ENCODE peak calls at places on chromosomes 2 and 18, in seven cellular contexts. I is spleen, R is esophagus muscularis mucosa, L is K562, B is transverse colon, Z is HCT116, V is HepG2. P is an unnamed sample.

GRCh38 chr2:10499275-10499907 is 51.3 kb upstream of the ODC1 start:
- DNase-seq in B (no peak), V (no peak), R (no peak), Z (no peak), I (peak; percentile 25), L (no peak), P (no peak)

GRCh38 chr18:44819944-44820510 is 139.3 kb downstream of the SETBP1 start:
- DNase-seq in Z (no peak), I (no peak), L (no peak), R (no peak), B (no peak), V (no peak), P (no peak)

GRCh38 chr2:40240067-40240466 is 211.8 kb downstream of the SLC8A1 start:
- DNase-seq in B (peak; percentile 61), R (peak; percentile 95), L (no peak), Z (no peak), I (no peak), V (no peak), P (no peak)

GRCh38 chr2:60413069-60413818 is 140.2 kb downstream of the BCL11A start:
- DNase-seq in L (no peak), B (no peak), Z (no peak), I (no peak), R (no peak), V (no peak), P (no peak)

GRCh38 chr18:12904012-12904516 is 20.0 kb upstream of the PTPN2 start:
- DNase-seq in V (no peak), B (no peak), Z (no peak), I (no peak), L (peak; percentile 50), R (no peak), P (no peak)

GRCh38 chr2:239287461-239287860 is 113.4 kb downstream of the HDAC4 start:
- DNase-seq in L (no peak), Z (no peak), I (no peak), R (no peak), V (no peak), B (no peak), P (no peak)

GRCh38 chr2:238727585-238728321 is 120.1 kb upstream of the TWIST2 start:
- DNase-seq in V (no peak), Z (no peak), I (no peak), R (peak; percentile 94), B (no peak), L (no peak), P (no peak)

GRCh38 chr2:12711339-12711738 is 5.4 kb upstream of the TRIB2 start:
- DNase-seq in L (no peak), R (no peak), Z (no peak), V (no peak), I (no peak), B (no peak), P (no peak)

GRCh38 chr2:60499651-60500300 is 53.7 kb downstream of the BCL11A start:
- DNase-seq in B (no peak), V (no peak), L (no peak), I (peak; percentile 72), Z (no peak), R (no peak), P (no peak)

GRCh38 chr2:28462122-28462521 is 33.7 kb upstream of the PLB1 start:
- DNase-seq in R (no peak), I (no peak), Z (no peak), V (no peak), L (no peak), B (no peak), P (no peak)

GRCh38 chr2:49210191-49210590 is 55.9 kb upstream of the FSHR start:
- DNase-seq in V (peak; percentile 55), I (no peak), L (no peak), R (peak; percentile 74), B (no peak), Z (no peak), P (no peak)

GRCh38 chr2:198441246-198441645 is 636.9 kb downstream of the PLCL1 start:
- DNase-seq in B (no peak), R (no peak), Z (no peak), V (no peak), L (no peak), I (no peak), P (no peak)

DNA sequence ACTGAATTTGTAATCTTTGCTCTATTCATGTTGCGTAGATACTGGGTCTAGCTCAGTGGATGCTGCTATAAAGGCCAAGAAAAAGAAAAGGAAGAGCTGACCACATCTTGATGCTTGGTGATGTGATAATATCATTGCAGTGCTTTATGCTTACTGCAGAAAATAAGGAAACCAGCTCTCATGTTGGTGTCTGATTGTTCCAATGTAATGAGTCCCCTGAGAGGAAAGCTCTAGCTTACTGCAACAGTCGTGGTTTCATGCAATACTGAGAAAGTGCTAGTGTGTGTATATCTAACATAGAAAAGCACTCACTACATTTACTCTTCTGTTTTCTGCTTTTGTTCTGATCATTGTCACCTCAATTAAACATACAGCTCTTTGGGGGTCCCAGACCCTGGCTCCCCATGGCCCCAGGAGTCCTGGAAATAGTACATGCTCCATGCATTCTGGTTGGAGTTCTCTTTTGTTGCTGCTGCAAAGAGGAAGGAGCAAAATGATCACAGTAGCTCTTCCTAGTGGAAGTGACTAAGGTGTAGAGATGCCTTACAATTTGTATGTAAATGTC is 338.8 kb downstream of the CYRIA start:
- DNase-seq in I (no peak), V (no peak), Z (no peak), L (no peak), B (no peak), R (peak; percentile 42), P (no peak)
- H3K27me3 ChIP-seq in I (no peaks in the 10 kb centered on the region), V (peaks cover 6% of the 10 kb centered on the region), Z (peaks cover 9% of the 10 kb centered on the region), L (peaks cover 20% of the 10 kb centered on the region), B (no peaks in the 10 kb centered on the region), R (no peaks in the 10 kb centered on the region), P (no peaks in the 10 kb centered on the region)

DNA sequence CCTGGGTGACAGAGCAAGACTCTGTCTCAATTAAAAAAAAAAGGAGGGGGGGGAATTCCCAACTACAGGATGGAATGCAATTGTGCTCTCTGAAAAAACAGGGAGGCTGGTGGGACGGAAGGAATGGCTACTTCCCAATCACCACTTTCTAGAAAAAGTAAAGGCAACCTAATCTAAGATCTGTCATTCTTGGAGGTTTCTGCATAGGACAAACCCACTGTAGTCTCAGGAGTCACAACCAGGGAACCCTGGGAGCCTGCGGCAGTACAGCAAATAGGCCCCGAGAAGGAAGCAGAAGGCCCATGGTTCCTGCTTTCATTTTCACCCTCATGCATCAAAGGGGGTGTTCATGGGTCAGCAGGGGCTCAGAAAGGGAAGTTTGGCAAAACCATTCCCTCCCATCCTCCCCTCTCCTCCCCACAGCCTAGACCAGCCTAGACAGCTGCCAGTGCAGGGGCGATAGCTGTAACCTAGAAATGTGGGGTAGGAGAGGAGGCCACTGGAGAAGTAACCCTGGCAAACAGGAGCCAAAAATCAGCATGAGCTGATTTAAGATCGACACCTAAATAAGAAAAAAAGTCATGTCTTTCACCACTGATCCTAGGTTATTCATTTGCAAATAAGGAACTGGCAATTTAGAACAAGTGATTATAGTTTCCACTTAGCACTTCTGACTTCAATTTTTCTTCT is 48.0 kb downstream of the TRABD2A start:
- DNase-seq in R (no peak), L (no peak), B (peak; percentile 40), Z (no peak), V (no peak), I (peak; percentile 78), P (no peak)
- TF ChIP-seq POLR2AphosphoS5 in R (no peak), L (no peak), B (no peak), Z (no peak), V (no peak), I (peak; percentile 39), P (no peak)

DNA sequence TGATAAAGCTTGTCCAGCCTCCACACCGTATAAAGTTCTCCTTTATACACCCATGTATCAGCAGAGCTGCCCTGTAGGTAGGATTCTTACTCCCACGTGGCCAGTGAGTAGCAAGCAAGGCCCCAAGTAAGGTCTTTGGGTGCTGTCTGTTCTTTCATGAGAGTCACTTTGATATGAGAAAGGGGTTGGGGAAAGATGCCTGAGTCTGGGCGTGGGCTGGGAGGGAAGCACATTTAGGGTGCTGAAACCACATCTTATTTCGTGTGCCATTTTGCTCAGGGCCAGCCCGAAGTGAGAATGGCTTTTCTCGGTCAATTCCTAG is 440 bp upstream of the ITPRIPL1 start:
- DNase-seq in R (no peak), I (no peak), V (no peak), Z (no peak), B (no peak), L (no peak), P (no peak)
- TF ChIP-seq POLR2A in R (no peak), I (no peak), V (no peak), Z (no peak), B (no peak), L (no peak), P (no peak)

GRCh38 chr2:151906633-151906998 is 78.4 kb upstream of the ARL5A start:
- DNase-seq in R (no peak), I (no peak), Z (no peak), V (no peak), L (no peak), B (no peak), P (no peak)

GRCh38 chr2:151904807-151905206 is 76.6 kb upstream of the ARL5A start:
- DNase-seq in I (no peak), R (no peak), L (no peak), B (no peak), V (no peak), Z (no peak), P (no peak)

GRCh38 chr2:151905963-151906632 is 77.9 kb upstream of the ARL5A start:
- DNase-seq in V (no peak), L (no peak), I (no peak), Z (no peak), B (no peak), R (no peak), P (no peak)

GRCh38 chr2:151900261-151900660 is 72.0 kb upstream of the ARL5A start:
- DNase-seq in V (no peak), Z (no peak), I (no peak), L (no peak), R (no peak), B (no peak), P (no peak)

GRCh38 chr2:151902829-151903228 is 74.6 kb upstream of the ARL5A start:
- DNase-seq in I (no peak), L (no peak), B (no peak), R (no peak), V (no peak), Z (no peak), P (no peak)
- H3K27me3 ChIP-seq in I (no peaks in the 10 kb centered on the region), L (peaks cover 28% of the 10 kb centered on the region), B (no peaks in the 10 kb centered on the region), R (no peaks in the 10 kb centered on the region), V (no peaks in the 10 kb centered on the region), Z (no peaks in the 10 kb centered on the region), P (no peaks in the 10 kb centered on the region)

GRCh38 chr18:30432349-30432748 is 610.2 kb downstream of the DSC3 start:
- DNase-seq in B (no peak), L (no peak), Z (no peak), R (no peak), V (no peak), I (no peak), P (no peak)
- TF ChIP-seq POLR2AphosphoS5 in B (no peak), L (no peak), Z (no peak), R (no peak), V (no peak), I (no peak), P (no peak)

P was measured in suprapubic skin.